ENCODE peak calls at places on chromosomes 5 and 9, in seven cellular contexts. G, L, Z, H, U, K and R are unnamed samples.

GRCh38 chr5:176614805-176615478 is 5.0 kb upstream of the GPRIN1 start:
- DNase-seq in G (no peak), U (no peak), K (no peak), Z (no peak), H (no peak), L (peak; percentile 58), R (peak; percentile 80)

GRCh38 chr5:97547999-97548797 is 365.2 kb upstream of the RIOK2 start:
- DNase-seq in Z (no peak), G (no peak), H (no peak), L (no peak), U (peak; percentile 42), K (no peak), R (peak; percentile 84)

GRCh38 chr9:130996672-130997394 is 12.1 kb upstream of the LAMC3 start:
- DNase-seq in K (no peak), G (no peak), Z (no peak), L (no peak), H (no peak), U (no peak), R (no peak)

GRCh38 chr9:130997925-130998595 is 10.9 kb upstream of the LAMC3 start:
- DNase-seq in L (peak; percentile 95), H (peak; percentile 60), G (peak; percentile 99), K (peak; percentile 56), Z (peak; percentile 96), U (no peak), R (peak; percentile 48)

GRCh38 chr9:33619666-33620404 is 95.8 kb downstream of the ANKRD18B start:
- DNase-seq in K (peak; percentile 40), H (peak; percentile 28), U (no peak), Z (no peak), L (peak; percentile 46), G (no peak), R (peak; percentile 39)

GRCh38 chr5:142876817-142877216 is 106.6 kb downstream of the ARHGAP26 start:
- DNase-seq in H (no peak), G (no peak), Z (no peak), U (no peak), K (no peak), L (no peak), R (no peak)

GRCh38 chr9:74960548-74960947 is 7.8 kb upstream of the C9orf40 start:
- DNase-seq in Z (no peak), L (peak; percentile 21), U (no peak), G (no peak), H (no peak), K (peak; percentile 6), R (no peak)

GRCh38 chr5:144275329-144275728 is 104.7 kb downstream of the KCTD16 start:
- DNase-seq in G (no peak), U (no peak), H (no peak), K (no peak), L (no peak), Z (no peak), R (no peak)

GRCh38 chr9:99368341-99369326 is 146.6 kb downstream of the SEC61B start:
- DNase-seq in G (no peak), K (no peak), Z (no peak), L (no peak), H (no peak), U (peak; percentile 24), R (peak; percentile 48)

GRCh38 chr9:113705306-113705937 is 170.7 kb upstream of the ZNF618 start:
- DNase-seq in L (no peak), H (no peak), Z (no peak), G (no peak), K (no peak), U (no peak), R (no peak)

GRCh38 chr5:67809589-67809988 is 406.0 kb upstream of the PIK3R1 start:
- DNase-seq in Z (no peak), G (no peak), H (no peak), L (no peak), K (no peak), U (peak; percentile 83), R (no peak)

GRCh38 chr9:77707696-77708095 is 59.6 kb upstream of the GNA14 start:
- DNase-seq in H (peak; percentile 22), K (peak; percentile 62), L (peak; percentile 47), U (no peak), G (no peak), Z (no peak), R (peak; percentile 96)

GRCh38 chr9:4792054-4792571 is 631 bp upstream of the RCL1 start:
- DNase-seq in Z (no peak), L (peak; percentile 18), U (no peak), G (no peak), H (no peak), K (no peak), R (no peak)

GRCh38 chr9:133403766-133404439 is 13.9 kb downstream of the REXO4 start:
- DNase-seq in G (peak; percentile 76), Z (peak; percentile 57), H (peak; percentile 65), L (peak; percentile 52), U (no peak), K (peak; percentile 52), R (peak; percentile 9)

GRCh38 chr9:121360975-121361374 is 9.1 kb downstream of the STOM start:
- DNase-seq in Z (no peak), K (no peak), H (no peak), L (no peak), G (no peak), U (no peak), R (peak; percentile 79)

GRCh38 chr5:107670028-107670926 is 460 bp downstream of the EFNA5 start:
- DNase-seq in U (no peak), K (no peak), Z (peak; percentile 73), L (peak; percentile 13), H (no peak), G (peak; percentile 74), R (peak; percentile 56)

GRCh38 chr9:136050266-136050705 is 44.8 kb downstream of the NACC2 start:
- DNase-seq in K (no peak), H (no peak), Z (no peak), G (peak; percentile 70), L (no peak), U (no peak), R (no peak)
- TF ChIP-seq MAX in K (no peak), H (no peak), Z (no peak), G (peak; percentile 34), L (no peak), U (no peak), R (no peak)

DNA sequence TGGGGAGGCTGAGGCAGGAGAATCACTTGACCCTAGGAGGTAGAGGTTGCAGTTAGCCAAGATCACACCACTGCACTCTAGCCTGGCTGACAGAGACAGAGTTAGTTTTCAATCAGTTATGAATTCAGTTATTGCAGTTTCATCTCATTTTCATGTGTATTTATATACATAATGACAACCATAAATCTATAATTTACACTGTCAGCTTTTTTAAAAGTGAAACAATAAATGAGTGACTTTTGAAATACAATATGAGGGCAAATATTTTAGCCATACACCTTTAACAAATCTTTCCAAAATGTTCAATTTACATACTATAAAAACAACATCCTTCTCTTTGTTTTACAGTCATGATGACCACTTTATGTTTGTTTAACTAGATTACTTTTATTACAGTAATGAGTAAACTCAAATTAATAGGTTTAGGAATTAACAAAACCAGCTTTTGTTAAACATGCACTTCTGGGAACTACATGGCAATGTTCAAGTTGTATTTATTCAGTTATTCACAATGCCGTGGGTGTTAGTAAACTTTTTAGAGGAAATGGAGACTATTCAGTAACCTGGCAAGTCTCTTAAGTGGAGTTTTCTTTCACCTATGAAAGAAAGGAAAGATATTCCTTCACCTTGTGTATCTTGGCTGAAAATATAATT is 12.7 kb downstream of the TYRP1 start:
- DNase-seq in L (no peak), U (no peak), K (no peak), H (no peak), Z (no peak), G (no peak), R (no peak)
- H3K4me2 ChIP-seq in L (no peak overlapping the region), U (no peak overlapping the region), K (no peak overlapping the region), H (no peak overlapping the region), Z (no peak overlapping the region), G (no peak overlapping the region), R (no peak overlapping the region)

GRCh38 chr5:154762261-154762660 is 7.1 kb downstream of the LARP1 start:
- DNase-seq in H (no peak), Z (no peak), L (no peak), K (no peak), G (no peak), U (no peak), R (no peak)

GRCh38 chr5:154765396-154765925 is 10.3 kb downstream of the LARP1 start:
- DNase-seq in Z (no peak), K (no peak), H (no peak), L (no peak), G (no peak), U (no peak), R (no peak)

GRCh38 chr5:154764967-154765366 is 9.8 kb downstream of the LARP1 start:
- DNase-seq in H (no peak), L (no peak), G (no peak), U (no peak), K (no peak), Z (no peak), R (no peak)

GRCh38 chr5:154761062-154761740 is 6.0 kb downstream of the LARP1 start:
- DNase-seq in G (no peak), H (no peak), K (no peak), L (no peak), U (no peak), Z (no peak), R (no peak)

GRCh38 chr5:154762700-154763099 is 7.5 kb downstream of the LARP1 start:
- DNase-seq in G (no peak), L (no peak), H (no peak), Z (no peak), K (no peak), U (no peak), R (no peak)
- H3K4me1 ChIP-seq in G (peaks cover 36% of the 10 kb centered on the region), L (peaks cover 69% of the 10 kb centered on the region), H (peaks cover 51% of the 10 kb centered on the region), Z (peaks cover 36% of the 10 kb centered on the region), K (peaks cover 93% of the 10 kb centered on the region), U (peaks cover 53% of the 10 kb centered on the region), R (peaks cover 23% of the 10 kb centered on the region)

GRCh38 chr9:20984471-20984870 is 47.0 kb downstream of the HACD4 start:
- DNase-seq in L (no peak), Z (no peak), U (no peak), H (no peak), G (no peak), K (no peak), R (no peak)
- TF ChIP-seq MAX in L (no peak), Z (no peak), U (no peak), H (no peak), G (no peak), K (no peak), R (no peak)

GRCh38 chr5:173697931-173698579 is 81.6 kb upstream of the BOD1 start:
- DNase-seq in K (no peak), G (no peak), H (no peak), L (no peak), U (no peak), Z (no peak), R (no peak)
- H3K4me2 ChIP-seq in K (no peak overlapping the region), G (no peak overlapping the region), H (no peak overlapping the region), L (no peak overlapping the region), U (peak overlapping the region; percentile 40), Z (no peak overlapping the region), R (no peak overlapping the region)

GRCh38 chr9:98251554-98251953 is 3.9 kb downstream of the TBC1D2 start:
- DNase-seq in Z (no peak), U (no peak), L (peak; percentile 80), H (peak; percentile 73), K (no peak), G (no peak), R (peak; percentile 43)
- H3K4me1 ChIP-seq in Z (peaks cover 11% of the 10 kb centered on the region), U (peaks cover 4% of the 10 kb centered on the region), L (peaks cover 75% of the 10 kb centered on the region), H (peaks cover 74% of the 10 kb centered on the region), K (peaks cover 14% of the 10 kb centered on the region), G (peaks cover 3% of the 10 kb centered on the region), R (peaks cover 31% of the 10 kb centered on the region)